ENCODE peak calls at places on chromosome 3, in four cellular contexts. V is MM.1S, A is gastrocnemius medialis, G is tibial artery. H is an unnamed sample.

GRCh38 chr3:147161833-147162232 is 244.5 kb downstream of the ZIC4 start:
- DNase-seq in V (no peak), A (no peak), G (no peak), H (no peak)

GRCh38 chr3:36493051-36493450 is 112.7 kb downstream of the STAC start:
- DNase-seq in A (no peak), G (no peak), V (no peak), H (no peak)

GRCh38 chr3:62888180-62888579 is 13.0 kb upstream of the CADPS start:
- DNase-seq in A (no peak), V (no peak), G (no peak), H (no peak)

GRCh38 chr3:117252651-117253050 is 543.1 kb downstream of the TUSC7 start:
- DNase-seq in V (no peak), A (no peak), G (no peak), H (no peak)

GRCh38 chr3:54891540-54891897 is 36.3 kb downstream of the LRTM1 start:
- DNase-seq in G (peak), V (no peak), A (peak), H (peak)

GRCh38 chr3:156691920-156692319 is 17.5 kb downstream of the TIPARP start:
- DNase-seq in A (no peak), V (no peak), G (no peak), H (peak)

GRCh38 chr3:114929971-114930732 is 216.9 kb downstream of the ZBTB20 start:
- DNase-seq in V (no peak), A (no peak), G (no peak), H (no peak)

GRCh38 chr3:45226206-45226915 is at the start of gene TMEM158:
- DNase-seq in A (peak), V (peak), G (peak), H (no peak)

GRCh38 chr3:94460914-94461313 is 398.1 kb downstream of the NSUN3 start:
- DNase-seq in A (no peak), G (no peak), V (no peak), H (no peak)

GRCh38 chr3:97815149-97815917 is 6.5 kb upstream of the CRYBG3 start:
- DNase-seq in V (peak), G (no peak), A (no peak), H (no peak)

GRCh38 chr3:67518196-67518595 is 136.2 kb downstream of the SUCLG2 start:
- DNase-seq in V (no peak), G (no peak), A (no peak), H (no peak)

GRCh38 chr3:142273501-142273900 is 48.1 kb upstream of the GK5 start:
- DNase-seq in A (no peak), V (no peak), G (no peak), H (no peak)

GRCh38 chr3:141093971-141094401 is 42.8 kb downstream of the SPSB4 start:
- DNase-seq in A (peak), G (no peak), V (no peak), H (no peak)

GRCh38 chr3:134294302-134294925 is 43.8 kb upstream of the RYK start:
- DNase-seq in A (no peak), V (peak), G (no peak), H (no peak)

GRCh38 chr3:41575754-41576153 is 376.4 kb downstream of the CTNNB1 start:
- DNase-seq in G (no peak), V (no peak), A (no peak), H (no peak)

GRCh38 chr3:4744405-4745239 is 234.6 kb upstream of the BHLHE40 start:
- DNase-seq in V (no peak), G (no peak), A (no peak), H (no peak)

GRCh38 chr3:10505050-10505790 is at the start of gene ATP2B2:
- DNase-seq in V (no peak), G (no peak), A (no peak), H (no peak)

GRCh38 chr3:62186967-62187366 is 186.4 kb downstream of the FEZF2 start:
- DNase-seq in G (no peak), A (no peak), V (no peak), H (no peak)

GRCh38 chr3:133457465-133458067 is 57.7 kb downstream of the BFSP2 start:
- DNase-seq in A (no peak), V (no peak), G (no peak), H (no peak)

GRCh38 chr3:4963669-4964589 is 15.3 kb upstream of the BHLHE40 start:
- DNase-seq in V (no peak), A (no peak), G (no peak), H (no peak)

GRCh38 chr3:119245778-119246177 is 5.1 kb upstream of the B4GALT4 start:
- DNase-seq in V (no peak), A (no peak), G (no peak), H (no peak)

GRCh38 chr3:31092748-31093607 is 198.5 kb upstream of the GADL1 start:
- DNase-seq in V (no peak), A (peak), G (peak), H (no peak)

DNA sequence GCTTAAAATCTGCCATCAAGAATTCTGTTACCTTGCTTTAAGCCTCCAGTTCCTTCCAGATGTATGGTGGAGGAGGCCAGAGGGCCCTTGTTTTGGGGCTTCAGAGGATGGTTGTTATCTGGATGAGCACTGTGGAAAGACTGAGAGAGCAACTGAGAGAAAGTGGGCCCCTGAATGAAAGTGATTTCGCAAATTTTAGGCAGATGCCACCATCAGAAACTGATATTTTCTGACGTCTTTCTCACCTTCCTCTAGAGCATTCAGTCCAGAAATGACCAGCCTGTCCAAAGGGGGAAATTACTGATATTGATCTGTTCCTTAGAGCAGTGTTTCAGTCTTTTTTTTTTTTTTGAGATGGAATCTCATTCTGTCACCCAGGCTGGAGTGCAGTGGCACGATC is 13.4 kb downstream of the B3GNT5 start:
- DNase-seq in A (no peak), G (no peak), V (no peak), H (no peak)
- H3K4me3 ChIP-seq in A (no peak), G (no peak), V (no peak), H (no peak)

DNA sequence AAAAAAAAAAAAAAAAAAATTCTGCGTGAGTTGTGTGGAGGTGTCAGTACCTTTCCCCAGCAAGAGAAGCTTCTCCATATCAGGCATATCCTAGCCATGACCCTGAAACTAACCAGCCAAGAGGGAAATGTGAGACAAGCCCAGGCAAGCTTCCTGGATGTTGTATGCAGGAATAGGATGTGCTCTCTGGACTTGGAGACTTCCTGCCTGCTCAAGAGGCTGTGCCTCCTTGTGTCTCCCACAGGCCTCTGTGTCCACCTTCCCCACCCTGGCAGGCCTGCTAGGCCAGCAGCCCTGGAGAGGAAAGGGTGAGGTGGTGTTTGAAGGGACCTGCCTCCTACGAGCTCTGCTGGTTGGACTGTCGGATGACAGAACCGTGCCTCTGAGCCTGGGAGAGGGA is 2.1 kb upstream of the DYNLT2B start:
- DNase-seq in A (no peak), V (no peak), G (no peak), H (no peak)
- H3K27ac ChIP-seq in A (no peak), V (no peak), G (no peak), H (no peak)

DNA sequence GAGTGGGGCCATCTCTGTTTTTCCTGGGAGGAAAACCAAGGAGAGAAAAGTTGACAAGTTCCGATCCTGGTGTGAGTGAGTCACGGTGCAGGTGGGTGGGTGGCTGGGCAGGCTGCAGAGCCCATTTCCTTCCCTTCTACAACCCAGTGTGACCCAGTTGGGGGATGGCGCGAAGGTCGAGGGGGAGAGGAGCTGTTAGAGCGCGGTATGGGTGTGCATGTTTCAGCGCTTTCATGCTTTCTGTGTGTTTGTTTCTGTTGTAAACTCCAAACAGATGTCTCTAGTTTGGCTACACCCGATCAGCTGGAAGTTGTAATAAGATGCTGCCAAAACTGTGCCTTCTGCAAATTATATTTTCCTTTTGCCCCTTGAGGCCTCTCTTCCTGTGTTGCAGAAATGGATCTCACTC is 3.8 kb downstream of the FAM43A start:
- DNase-seq in G (no peak), A (no peak), V (no peak), H (peak)
- H3K4me3 ChIP-seq in G (no peak), A (peak), V (no peak), H (peak)

GRCh38 chr3:120599211-120599610 is 3.1 kb downstream of the NDUFB4 start:
- DNase-seq in A (no peak), G (no peak), V (no peak), H (no peak)

GRCh38 chr3:120596116-120596852 is at the start of gene NDUFB4:
- DNase-seq in G (peak), A (peak), V (peak), H (peak)

GRCh38 chr3:120595788-120596115 is 384 bp upstream of the NDUFB4 start:
- DNase-seq in V (no peak), A (no peak), G (no peak), H (no peak)

GRCh38 chr3:120596853-120597223 is 702 bp downstream of the NDUFB4 start:
- DNase-seq in G (no peak), A (no peak), V (no peak), H (no peak)

GRCh38 chr3:120597445-120598049 is 1.4 kb downstream of the NDUFB4 start:
- DNase-seq in A (no peak), V (peak), G (no peak), H (no peak)
- H3K27ac ChIP-seq in A (peak), V (peak), G (peak), H (no peak)

GRCh38 chr3:43286115-43286885 is at the start of gene SNRK:
- DNase-seq in V (peak), A (peak), G (peak), H (peak)
- H3K4me3 ChIP-seq in V (peak), A (peak), G (peak), H (peak)

DNA sequence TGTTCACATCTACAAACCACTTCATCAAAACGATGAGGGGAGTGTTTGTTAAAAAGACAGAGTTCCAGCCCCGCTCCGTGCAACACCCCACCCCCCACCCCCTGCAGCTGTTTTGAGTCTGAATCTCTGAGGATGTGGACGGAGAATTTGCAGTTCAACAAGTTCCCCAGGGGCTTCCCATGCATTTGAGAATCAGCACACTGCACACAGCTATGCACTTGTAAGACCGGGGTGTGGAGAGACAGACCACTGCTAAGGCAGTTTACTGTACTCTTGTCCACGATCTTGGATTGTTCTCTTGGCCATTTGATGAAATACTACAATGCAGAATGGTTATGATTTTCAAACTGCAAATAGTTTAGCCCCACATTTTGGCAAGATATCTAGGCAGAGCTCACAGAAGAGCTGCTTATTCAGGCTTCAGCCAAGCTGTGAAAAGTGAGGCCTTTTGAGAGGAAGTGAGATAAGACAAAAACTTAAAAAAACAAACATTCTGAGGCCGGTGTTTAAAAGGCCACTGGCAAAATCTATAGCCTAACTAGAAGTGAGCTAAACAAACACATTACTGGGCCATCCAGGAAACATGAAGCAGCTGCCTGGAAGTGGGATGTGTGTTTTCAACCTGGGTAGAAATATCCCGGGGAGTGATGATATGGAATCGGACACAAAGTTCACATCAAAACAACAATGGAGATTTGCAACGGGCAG is 308.2 kb upstream of the ADAMTS9 start:
- DNase-seq in V (no peak), G (no peak), A (no peak), H (no peak)
- H3K27ac ChIP-seq in V (no peak), G (no peak), A (no peak), H (no peak)

H was measured in AG04450.